ENCODE peak calls at places on chromosomes 2 and 18, in nine cellular contexts. F is Panc1, H is transverse colon, A is stomach, S is suprapubic skin, M is SK-N-SH, W is HCT116, X is prostate gland, G is HepG2. E is an unnamed sample.

GRCh38 chr2:186641132-186641806 is 51.4 kb downstream of the ITGAV start:
- DNase-seq in F (no peak), H (no peak), A (no peak), S (no peak), M (no peak), W (no peak), X (no peak), G (no peak), E (no peak)

GRCh38 chr2:163657257-163657656 is 78.6 kb downstream of the FIGN start:
- DNase-seq in F (no peak), H (no peak), A (no peak), S (no peak), M (no peak), W (no peak), X (no peak), G (no peak), E (no peak)

GRCh38 chr18:34760444-34760843 is 50.3 kb downstream of the DTNA start:
- DNase-seq in F (no peak), H (no peak), A (no peak), S (no peak), M (no peak), W (no peak), X (no peak), G (no peak), E (no peak)

GRCh38 chr18:46155652-46156051 is 51.5 kb downstream of the HAUS1 start:
- DNase-seq in F (no peak), H (no peak), A (no peak), S (no peak), M (no peak), W (no peak), X (no peak), G (no peak), E (no peak)

GRCh38 chr2:48433682-48434081 is 96.3 kb upstream of the STON1 start:
- DNase-seq in F (no peak), H (peak; percentile 31), A (no peak), S (no peak), M (no peak), W (no peak), X (no peak), G (no peak), E (no peak)

GRCh38 chr2:136653836-136654235 is 111.5 kb upstream of the THSD7B start:
- DNase-seq in F (no peak), H (no peak), A (no peak), S (no peak), M (no peak), W (no peak), X (peak; percentile 94), G (no peak), E (no peak)

GRCh38 chr18:12686100-12686499 is 16.4 kb downstream of the CEP76 start:
- DNase-seq in F (no peak), H (no peak), A (no peak), S (no peak), M (peak; percentile 24), W (peak; percentile 22), X (no peak), G (peak; percentile 24), E (no peak)

GRCh38 chr2:134411828-134412638 is 158.2 kb downstream of the MGAT5 start:
- DNase-seq in F (peak; percentile 41), H (peak; percentile 72), A (peak; percentile 67), S (peak; percentile 71), M (peak; percentile 70), W (peak; percentile 44), X (peak; percentile 58), G (peak; percentile 100), E (no peak)

GRCh38 chr2:26243643-26244478 is 571 bp downstream of the HADHA start:
- DNase-seq in F (peak; percentile 42), H (peak; percentile 35), A (peak; percentile 35), S (no peak), M (peak; percentile 47), W (no peak), X (no peak), G (no peak), E (no peak)

GRCh38 chr18:45910405-45911023 is 56.6 kb downstream of the EPG5 start:
- DNase-seq in F (peak; percentile 32), H (peak; percentile 37), A (peak; percentile 59), S (no peak), M (peak; percentile 65), W (peak; percentile 36), X (peak; percentile 47), G (peak; percentile 44), E (no peak)

GRCh38 chr2:23435250-23436035 is 50.5 kb downstream of the KLHL29 start:
- DNase-seq in F (no peak), H (no peak), A (peak; percentile 3), S (no peak), M (no peak), W (no peak), X (no peak), G (no peak), E (no peak)

GRCh38 chr2:182666674-182667320 is 49.3 kb upstream of the DNAJC10 start:
- DNase-seq in F (no peak), H (no peak), A (no peak), S (no peak), M (peak; percentile 27), W (peak; percentile 18), X (no peak), G (peak; percentile 31), E (no peak)

GRCh38 chr2:14951569-14952285 is 319.2 kb downstream of the LRATD1 start:
- DNase-seq in F (no peak), H (no peak), A (no peak), S (no peak), M (no peak), W (no peak), X (no peak), G (no peak), E (no peak)

GRCh38 chr2:154673694-154674093 is 24.8 kb upstream of the KCNJ3 start:
- DNase-seq in F (no peak), H (no peak), A (no peak), S (no peak), M (no peak), W (no peak), X (no peak), G (no peak), E (no peak)

GRCh38 chr2:158457826-158458616 is 1.3 kb downstream of the PKP4 start:
- DNase-seq in F (no peak), H (peak; percentile 85), A (peak; percentile 90), S (no peak), M (peak; percentile 82), W (no peak), X (peak; percentile 76), G (peak; percentile 95), E (peak; percentile 81)

GRCh38 chr2:151946856-151947523 is 118.8 kb upstream of the ARL5A start:
- DNase-seq in F (no peak), H (peak; percentile 12), A (no peak), S (no peak), M (peak; percentile 62), W (peak; percentile 21), X (peak; percentile 12), G (peak; percentile 45), E (no peak)

GRCh38 chr2:172094319-172095145 is 8.2 kb downstream of the DLX2 start:
- DNase-seq in F (no peak), H (no peak), A (no peak), S (no peak), M (peak; percentile 69), W (no peak), X (no peak), G (no peak), E (no peak)

GRCh38 chr2:128791983-128792315 is 473.3 kb upstream of the HS6ST1 start:
- DNase-seq in F (no peak), H (no peak), A (no peak), S (no peak), M (no peak), W (no peak), X (no peak), G (no peak), E (no peak)

GRCh38 chr2:223481486-223481885 is 120.7 kb downstream of the SCG2 start:
- DNase-seq in F (no peak), H (no peak), A (no peak), S (no peak), M (no peak), W (no peak), X (no peak), G (no peak), E (no peak)

GRCh38 chr2:241035142-241035817 is 36.9 kb downstream of the SNED1 start:
- DNase-seq in F (no peak), H (no peak), A (no peak), S (peak; percentile 55), M (no peak), W (no peak), X (no peak), G (no peak), E (peak; percentile 15)

GRCh38 chr2:201208563-201209252 is 25.8 kb downstream of the CASP10 start:
- DNase-seq in F (no peak), H (peak; percentile 52), A (no peak), S (no peak), M (no peak), W (no peak), X (no peak), G (no peak), E (no peak)

GRCh38 chr2:134670955-134671354 is 47.8 kb downstream of the TMEM163 start:
- DNase-seq in F (no peak), H (no peak), A (peak; percentile 85), S (no peak), M (no peak), W (no peak), X (no peak), G (no peak), E (no peak)

DNA sequence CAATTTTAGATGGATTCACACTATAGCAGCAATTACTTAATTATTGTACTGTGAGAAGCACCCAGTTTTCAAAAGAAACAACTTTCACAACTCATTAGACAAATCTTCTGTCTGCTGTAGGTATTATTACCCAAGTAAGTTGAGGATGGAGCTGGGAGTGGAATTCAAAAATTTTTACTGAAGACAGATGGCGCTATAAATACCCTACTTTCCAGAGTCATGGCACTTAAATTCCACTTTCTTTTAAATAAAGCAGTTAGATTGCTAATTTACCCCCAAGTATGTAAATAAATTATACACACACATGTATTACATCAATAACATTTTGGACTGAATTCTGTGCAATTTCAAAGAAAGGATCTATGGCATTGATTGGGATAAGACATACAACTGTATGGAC is 166.8 kb downstream of the FTCDNL1 start:
- DNase-seq in F (no peak), H (no peak), A (no peak), S (no peak), M (no peak), W (no peak), X (no peak), G (no peak), E (no peak)
- TF ChIP-seq CTCF in F (no peak), H (no peak), A (no peak), S (no peak), M (no peak), W (no peak), X (no peak), G (peak; percentile 13), E (no peak)

GRCh38 chr2:130183500-130184373 is 1.7 kb downstream of the MZT2B start:
- DNase-seq in F (no peak), H (no peak), A (no peak), S (no peak), M (peak; percentile 76), W (no peak), X (no peak), G (peak; percentile 32), E (no peak)
- H3K9me3 ChIP-seq in F (no peaks in the 10 kb centered on the region), H (no peaks in the 10 kb centered on the region), A (no peaks in the 10 kb centered on the region), S (no peaks in the 10 kb centered on the region), M (no peaks in the 10 kb centered on the region), W (no peaks in the 10 kb centered on the region), X (no peaks in the 10 kb centered on the region), G (no peaks in the 10 kb centered on the region), E (no peaks in the 10 kb centered on the region)

GRCh38 chr2:160592993-160593392 is 99.4 kb upstream of the RBMS1 start:
- DNase-seq in F (no peak), H (no peak), A (no peak), S (no peak), M (no peak), W (no peak), X (no peak), G (no peak), E (no peak)
- TF ChIP-seq POLR2AphosphoS5 in F (no peak), H (no peak), A (no peak), S (no peak), M (no peak), W (no peak), X (no peak), G (no peak), E (no peak)

GRCh38 chr2:231110551-231110950 is 14.3 kb downstream of the HTR2B start:
- DNase-seq in F (no peak), H (no peak), A (no peak), S (no peak), M (no peak), W (no peak), X (no peak), G (no peak), E (no peak)
- TF ChIP-seq CTCF in F (no peak), H (peak; percentile 32), A (no peak), S (no peak), M (peak; percentile 44), W (peak; percentile 3), X (no peak), G (no peak), E (no peak)